ENCODE peak calls at places on chromosomes 4 and X, in four cellular contexts. P is SK-N-SH, S is HepG2, W is GM12878. Q is an unnamed sample.

GRCh38 chrX:37906357-37906756 is 59.0 kb upstream of the DYNLT3 start:
- DNase-seq in P (no peak), S (no peak), W (no peak), Q (no peak)

GRCh38 chr4:84966382-84967291 is at the start of gene WDFY3:
- DNase-seq in P (peak), S (peak), W (no peak), Q (peak)

GRCh38 chrX:41381685-41382084 is 47.7 kb downstream of the DDX3X start:
- DNase-seq in P (no peak), S (peak), W (no peak), Q (peak)

GRCh38 chrX:40100141-40100536 is 2.4 kb upstream of the BCOR start:
- DNase-seq in P (peak), S (no peak), W (no peak), Q (no peak)

GRCh38 chr4:152246659-152247058 is 289.2 kb downstream of the FBXW7 start:
- DNase-seq in P (no peak), S (no peak), W (no peak), Q (no peak)

GRCh38 chrX:9532349-9532748 is 67.5 kb downstream of the TBL1X start:
- DNase-seq in P (no peak), S (no peak), W (no peak), Q (no peak)

GRCh38 chr4:185425600-185426352 is at the start of gene UFSP2:
- DNase-seq in P (peak), S (peak), W (peak), Q (peak)

GRCh38 chr4:188262464-188262863 is 123.2 kb downstream of the TRIML1 start:
- DNase-seq in P (no peak), S (no peak), W (no peak), Q (no peak)

GRCh38 chr4:140149851-140150635 is 3.9 kb downstream of the MAML3 start:
- DNase-seq in P (peak), S (no peak), W (no peak), Q (peak)

GRCh38 chrX:41350976-41351569 is 17.1 kb downstream of the DDX3X start:
- DNase-seq in P (no peak), S (no peak), W (no peak), Q (peak)

GRCh38 chrX:63809158-63809557 is 24.1 kb upstream of the ARHGEF9 start:
- DNase-seq in P (no peak), S (no peak), W (no peak), Q (no peak)

GRCh38 chrX:130186645-130187044 is 14.9 kb downstream of the RAB33A start:
- DNase-seq in P (peak), S (no peak), W (no peak), Q (no peak)

GRCh38 chrX:133307637-133308485 is 89.7 kb upstream of the TFDP3 start:
- DNase-seq in P (no peak), S (no peak), W (no peak), Q (no peak)

GRCh38 chr4:159899596-159899995 is 796.7 kb downstream of the RAPGEF2 start:
- DNase-seq in P (no peak), S (no peak), W (no peak), Q (no peak)

GRCh38 chr4:95638920-95639501 is 90.2 kb upstream of the UNC5C start:
- DNase-seq in P (no peak), S (no peak), W (no peak), Q (no peak)

GRCh38 chrX:68114573-68115199 is 318.6 kb downstream of the OPHN1 start:
- DNase-seq in P (no peak), S (no peak), W (no peak), Q (peak)

GRCh38 chrX:27987862-27988646 is 6.8 kb upstream of the DCAF8L1 start:
- DNase-seq in P (no peak), S (peak), W (no peak), Q (no peak)

GRCh38 chr4:139454111-139454600 is at the start of gene RAB33B:
- DNase-seq in P (no peak), S (no peak), W (no peak), Q (peak)

GRCh38 chr4:152590179-152591031 is 54.5 kb upstream of the FBXW7 start:
- DNase-seq in P (peak), S (no peak), W (no peak), Q (no peak)

GRCh38 chrX:130704053-130705038 is 198.7 kb downstream of the ENOX2 start:
- DNase-seq in P (no peak), S (peak), W (no peak), Q (no peak)

GRCh38 chrX:140066262-140066661 is 100.9 kb upstream of the CXorf66 start:
- DNase-seq in P (no peak), S (no peak), W (no peak), Q (no peak)

GRCh38 chrX:22004866-22005265 is 27.3 kb upstream of the PHEX start:
- DNase-seq in P (no peak), S (no peak), W (no peak), Q (no peak)

GRCh38 chr4:74094227-74094626 is 4.8 kb downstream of the CXCL2 start:
- DNase-seq in P (no peak), S (no peak), W (no peak), Q (no peak)

GRCh38 chr4:128700659-128701350 is 108.7 kb upstream of the JADE1 start:
- DNase-seq in P (no peak), S (no peak), W (no peak), Q (no peak)

GRCh38 chrX:92270936-92271655 is 491.9 kb downstream of the PCDH11X start:
- DNase-seq in P (no peak), S (no peak), W (no peak), Q (no peak)

GRCh38 chr4:123616970-123617392 is 220.4 kb downstream of the SPRY1 start:
- DNase-seq in P (peak), S (no peak), W (no peak), Q (no peak)

GRCh38 chrX:22686138-22686541 is 313.6 kb upstream of the DDX53 start:
- DNase-seq in P (peak), S (no peak), W (no peak), Q (no peak)

GRCh38 chr4:182929296-182929695 is 12.1 kb upstream of the DCTD start:
- DNase-seq in P (no peak), S (peak), W (no peak), Q (no peak)

GRCh38 chr4:173318648-173319211 is 15.4 kb downstream of the HMGB2 start:
- DNase-seq in P (peak), S (peak), W (no peak), Q (no peak)

GRCh38 chrX:115233497-115234219 is at the start of gene LRCH2:
- DNase-seq in P (peak), S (no peak), W (no peak), Q (no peak)

GRCh38 chrX:99142745-99143144 is 1267.3 kb downstream of the PCDH19 start:
- DNase-seq in P (no peak), S (no peak), W (no peak), Q (no peak)

GRCh38 chrX:574355-574754 is 56.2 kb upstream of the SHOX start:
- DNase-seq in P (no peak), S (no peak), W (no peak), Q (no peak)

GRCh38 chr4:56326363-56326762 is 60.9 kb downstream of the AASDH start:
- DNase-seq in P (no peak), S (no peak), W (no peak), Q (no peak)

DNA sequence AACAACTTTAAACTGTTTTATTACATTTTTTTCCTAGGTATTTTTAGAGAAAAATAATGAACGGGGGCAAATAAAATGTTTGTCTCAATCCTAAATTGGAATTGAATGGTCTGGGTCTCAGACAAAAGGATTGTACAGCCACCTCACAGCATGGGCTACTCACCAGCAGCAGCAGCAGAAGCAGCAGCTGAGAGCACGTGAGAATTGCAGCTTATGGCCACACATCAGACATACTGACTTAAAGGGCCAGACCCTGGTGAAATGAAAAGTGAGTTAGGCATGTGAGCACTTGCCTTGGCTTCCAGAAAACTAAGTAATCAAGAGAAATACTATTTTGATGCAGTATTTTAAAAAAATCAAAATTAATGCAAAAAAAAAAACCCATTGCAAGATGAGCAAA is 56.6 kb downstream of the AASDH start:
- DNase-seq in P (no peak), S (no peak), W (no peak), Q (peak)
- TF ChIP-seq PBX3 in P (no peak), S (no peak), W (no peak), Q (no peak)

DNA sequence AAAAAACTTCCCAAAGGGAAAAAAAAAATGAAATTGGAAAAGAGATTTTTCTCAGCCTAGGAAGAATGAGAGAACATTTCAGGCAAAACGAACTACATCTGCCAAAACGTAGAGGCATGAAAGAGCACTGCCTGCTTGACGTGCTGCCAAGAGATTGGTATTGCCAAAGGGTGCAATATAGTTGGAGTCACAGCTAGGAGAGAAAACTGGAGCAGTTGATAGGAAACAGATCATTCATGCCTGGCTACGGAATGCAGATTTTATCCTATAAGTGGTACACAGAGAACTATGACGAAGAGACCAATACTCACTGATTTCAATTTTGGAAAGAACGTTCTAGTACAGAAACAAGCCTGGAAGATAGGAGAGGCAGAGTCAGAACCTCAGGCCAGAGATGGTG is 68.4 kb upstream of the IQCM start:
- DNase-seq in P (no peak), S (no peak), W (no peak), Q (no peak)
- TF ChIP-seq PBX3 in P (no peak), S (no peak), W (no peak), Q (no peak)

DNA sequence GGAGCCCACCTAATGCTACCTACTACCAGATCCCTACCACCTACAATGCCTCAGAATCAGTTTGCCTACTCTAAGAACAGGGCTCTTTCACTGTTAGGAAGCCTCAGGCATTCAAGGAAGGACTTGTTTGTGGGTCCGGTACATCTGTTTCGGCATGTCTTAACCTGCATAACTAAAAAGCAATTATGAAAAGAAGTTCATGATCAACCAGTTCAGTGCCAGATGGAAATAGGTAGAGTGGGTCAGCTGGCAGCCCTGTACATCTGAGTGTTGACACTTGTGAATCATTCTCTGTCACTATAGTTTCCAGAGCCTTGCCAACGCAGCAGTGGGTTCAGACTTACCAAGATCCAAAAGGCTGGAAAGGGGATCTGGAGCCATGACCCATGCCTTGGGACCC is 3.3 kb downstream of the TMEM185A start:
- DNase-seq in P (no peak), S (no peak), W (no peak), Q (no peak)
- TF ChIP-seq PBX3 in P (no peak), S (no peak), W (no peak), Q (no peak)

DNA sequence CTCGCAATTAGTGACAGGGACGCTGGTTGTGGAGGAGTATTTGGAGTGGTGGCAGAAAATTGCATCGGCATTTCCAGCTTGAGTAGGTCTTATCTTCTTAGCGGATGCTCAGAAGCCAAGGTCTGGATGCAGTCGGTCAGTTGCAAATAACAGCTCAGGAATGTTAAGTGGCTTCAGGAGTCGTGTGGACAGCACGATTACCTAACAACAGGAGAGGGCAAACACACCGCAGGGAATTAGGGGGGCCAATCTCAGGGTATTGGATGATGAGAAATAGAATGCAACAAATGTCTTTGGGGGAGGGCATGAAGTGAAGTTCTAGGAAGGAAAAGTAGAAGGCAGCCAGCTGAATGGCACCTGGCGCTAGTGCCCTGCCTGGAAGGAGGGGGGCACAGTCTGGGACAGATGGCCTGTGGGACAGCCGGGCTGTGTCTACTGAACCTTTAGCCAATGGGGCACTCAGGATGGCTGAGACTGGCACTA is 11.8 kb downstream of the RASL11B start:
- DNase-seq in P (no peak), S (peak), W (no peak), Q (no peak)
- TF ChIP-seq PBX3 in P (no peak), S (no peak), W (no peak), Q (no peak)

GRCh38 chrX:52262195-52262546 is 77.5 kb downstream of the MAGED4 start:
- DNase-seq in P (no peak), S (no peak), W (no peak), Q (no peak)
- TF ChIP-seq PBX3 in P (no peak), S (no peak), W (no peak), Q (no peak)

DNA sequence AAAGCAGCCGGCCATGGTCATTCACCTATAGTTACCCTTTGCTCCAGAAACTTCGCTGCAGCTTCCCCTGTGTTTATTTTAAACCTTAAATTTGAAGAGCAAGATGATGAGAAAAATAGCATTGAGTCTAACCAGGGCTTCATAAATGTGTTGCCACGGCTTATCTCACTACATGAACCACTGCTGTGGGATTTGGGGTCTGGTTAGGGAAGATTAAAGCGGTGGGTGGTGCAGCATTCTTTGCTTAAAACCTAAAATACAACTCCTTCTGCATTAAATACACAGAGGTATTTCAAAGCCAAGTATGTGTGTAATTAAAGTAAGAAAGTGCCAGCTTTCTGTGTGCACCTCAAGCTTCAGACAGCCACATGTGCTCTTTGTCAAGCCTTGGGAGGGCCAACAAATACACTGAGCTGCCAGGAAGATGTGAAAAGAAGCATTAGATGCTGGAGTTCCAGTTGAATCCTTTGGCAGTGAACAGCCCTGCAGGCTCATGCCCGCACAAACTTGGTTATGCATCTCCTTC is 128.0 kb downstream of the CPE start:
- DNase-seq in P (no peak), S (no peak), W (no peak), Q (no peak)
- TF ChIP-seq PBX3 in P (no peak), S (no peak), W (no peak), Q (no peak)

DNA sequence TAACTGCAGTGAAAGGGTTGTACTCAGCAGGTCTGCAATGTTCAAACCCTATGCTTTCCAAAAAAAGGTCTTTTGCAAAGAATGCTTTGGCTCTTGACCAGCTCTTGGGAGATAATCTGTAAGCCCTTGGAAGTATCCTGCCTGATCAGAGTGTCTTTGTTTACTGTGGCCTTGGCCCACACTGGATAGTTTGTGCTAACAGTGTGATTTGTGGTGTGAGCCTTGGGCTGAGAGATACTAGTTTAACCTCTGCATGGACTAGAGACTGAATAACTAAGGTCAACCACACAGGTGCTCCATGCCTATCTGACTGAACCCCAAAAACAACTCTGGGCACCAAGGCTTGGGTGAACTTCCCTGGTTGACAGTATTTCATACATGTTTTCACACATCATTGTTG is 3.6 kb upstream of the MAGED1 start:
- DNase-seq in P (no peak), S (no peak), W (no peak), Q (no peak)
- TF ChIP-seq PBX3 in P (no peak), S (no peak), W (no peak), Q (no peak)

Q was measured in A549.